ENCODE peak calls at places on chromosome 2, in five cellular contexts. W is naive thymus-derived CD4-positive, alpha-beta T cell; Q is breast epithelium; T is right lobe of liver; F is fibroblast of lung. B is an unnamed sample. For H3K27me3, the result is how much of the 10 kb centered on the place peaks cover.

GRCh38 chr2:2935445-2936149 is 442.0 kb downstream of the EIPR1 start:
- DNase-seq in Q (no peak), T (no peak), W (no peak), F (no peak), B (no peak)

GRCh38 chr2:8549942-8550341 is 131.9 kb upstream of the ID2 start:
- DNase-seq in Q (no peak), T (no peak), W (no peak), F (no peak), B (no peak)

GRCh38 chr2:107932483-107932882 is 53.8 kb upstream of the SLC5A7 start:
- DNase-seq in W (no peak), T (no peak), F (peak), Q (no peak), B (no peak)

GRCh38 chr2:173881886-173882285 is 83.3 kb downstream of the SP3 start:
- DNase-seq in F (no peak), W (no peak), T (no peak), Q (no peak), B (no peak)

GRCh38 chr2:159035790-159036411 is 67.5 kb downstream of the TANC1 start:
- DNase-seq in Q (peak), T (no peak), F (peak), W (peak), B (no peak)

GRCh38 chr2:163011035-163011434 is 172.5 kb upstream of the KCNH7 start:
- DNase-seq in T (no peak), F (no peak), W (no peak), Q (no peak), B (no peak)

GRCh38 chr2:240627736-240628506 is 2.6 kb downstream of the GPR35 start:
- DNase-seq in T (peak), Q (no peak), F (no peak), W (no peak), B (peak)

GRCh38 chr2:194395818-194396217 is 1261.2 kb upstream of the SLC39A10 start:
- DNase-seq in W (no peak), Q (no peak), F (no peak), T (no peak), B (no peak)

GRCh38 chr2:145687445-145688104 is 1167.7 kb upstream of the ZEB2 start:
- DNase-seq in F (peak), W (no peak), Q (no peak), T (no peak), B (no peak)

GRCh38 chr2:167957662-167958061 is 289.7 kb downstream of the STK39 start:
- DNase-seq in F (no peak), Q (no peak), T (no peak), W (no peak), B (no peak)

GRCh38 chr2:180061085-180061484 is 54.0 kb upstream of the CWC22 start:
- DNase-seq in Q (no peak), W (no peak), F (no peak), T (no peak), B (no peak)
- H3K27me3 ChIP-seq in Q (under half), W (under half), F (under half), T (under half), B (under half)

GRCh38 chr2:120712180-120712678 is 23.4 kb upstream of the GLI2 start:
- DNase-seq in F (peak), W (no peak), T (no peak), Q (no peak), B (no peak)

GRCh38 chr2:120716641-120717585 is 18.8 kb upstream of the GLI2 start:
- DNase-seq in W (no peak), F (no peak), Q (no peak), T (no peak), B (peak)

GRCh38 chr2:120711694-120712093 is 24.0 kb upstream of the GLI2 start:
- DNase-seq in W (no peak), T (no peak), Q (no peak), F (no peak), B (peak)

GRCh38 chr2:120715941-120716340 is 19.7 kb upstream of the GLI2 start:
- DNase-seq in F (no peak), W (no peak), T (no peak), Q (no peak), B (peak)

GRCh38 chr2:120715356-120715755 is 20.3 kb upstream of the GLI2 start:
- DNase-seq in T (no peak), Q (no peak), W (no peak), F (no peak), B (peak)
- H3K27me3 ChIP-seq in T (under half), Q (under half), W (under half), F (under half), B (under half)

GRCh38 chr2:105569616-105570015 is 170.8 kb upstream of the FHL2 start:
- DNase-seq in W (no peak), T (no peak), F (no peak), Q (no peak), B (no peak)
- H3K27me3 ChIP-seq in W (under half), T (under half), F (under half), Q (under half), B (under half)

GRCh38 chr2:68762112-68762511 is 27.5 kb downstream of the ARHGAP25 start:
- DNase-seq in W (no peak), Q (no peak), F (no peak), T (no peak), B (no peak)
- H3K27me3 ChIP-seq in W (under half), Q (under half), F (under half), T (under half), B (under half)

DNA sequence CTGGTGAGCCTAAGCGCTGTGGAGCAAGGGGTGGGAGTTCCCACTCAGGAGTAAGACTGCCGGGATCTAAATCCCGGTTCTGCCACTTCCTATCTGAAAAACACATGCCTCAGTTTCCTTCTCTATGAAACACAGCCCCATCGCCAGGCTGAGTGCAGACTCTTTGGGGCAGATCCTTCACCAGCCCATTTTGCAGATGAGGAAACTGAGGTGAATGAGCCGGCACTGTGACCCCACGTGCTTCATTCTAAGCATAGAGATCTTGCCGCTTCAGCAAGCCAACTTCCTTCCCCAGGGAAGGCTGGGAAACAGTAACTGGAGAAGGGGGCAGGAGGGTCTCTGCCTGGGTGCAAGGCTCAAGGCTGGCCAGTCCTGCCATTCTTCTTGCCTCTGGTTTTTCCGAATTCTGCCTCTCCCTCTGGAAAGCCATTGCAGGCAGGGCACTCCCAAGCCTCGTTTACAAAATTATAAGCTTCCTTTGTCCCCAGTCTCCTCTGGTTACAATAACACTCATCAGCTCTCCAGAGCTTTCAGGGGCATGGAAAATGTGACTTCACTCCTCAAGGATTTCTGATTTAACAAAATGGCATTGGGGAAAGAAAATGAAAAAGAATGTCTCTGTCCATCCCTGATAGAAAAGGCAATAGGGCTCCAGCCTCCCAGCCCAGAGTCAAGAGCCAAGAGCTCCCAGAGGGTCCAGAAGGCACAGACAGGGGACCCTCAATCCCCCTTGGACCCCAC is 249.2 kb downstream of the TNS1 start:
- DNase-seq in T (no peak), W (no peak), F (no peak), Q (no peak), B (no peak)
- H3K27me3 ChIP-seq in T (under half), W (under half), F (under half), Q (under half), B (under half)

GRCh38 chr2:95032868-95033603 is 7.5 kb downstream of the MAL start:
- DNase-seq in Q (no peak), F (no peak), T (no peak), W (no peak), B (no peak)
- H3K27me3 ChIP-seq in Q (under half), F (under half), T (under half), W (under half), B (under half)

GRCh38 chr2:47459021-47459420 is 56.1 kb downstream of the MSH2 start:
- DNase-seq in T (no peak), F (no peak), Q (no peak), W (no peak), B (no peak)

GRCh38 chr2:47456851-47457250 is 53.9 kb downstream of the MSH2 start:
- DNase-seq in W (no peak), F (no peak), T (no peak), Q (no peak), B (no peak)

GRCh38 chr2:47452761-47453160 is 49.8 kb downstream of the MSH2 start:
- DNase-seq in W (no peak), T (no peak), F (no peak), Q (no peak), B (no peak)

GRCh38 chr2:47457268-47457667 is 54.3 kb downstream of the MSH2 start:
- DNase-seq in Q (no peak), T (no peak), W (no peak), F (no peak), B (no peak)

GRCh38 chr2:47455411-47455810 is 52.5 kb downstream of the MSH2 start:
- DNase-seq in Q (no peak), F (no peak), T (no peak), W (no peak), B (no peak)
- H3K27me3 ChIP-seq in Q (under half), F (under half), T (under half), W (under half), B (under half)

B was measured in upper lobe of right lung.